ENCODE peak calls at places on chromosomes 4 and X, in ten cellular contexts. N is transverse colon, X is PC-3, G is RWPE1, C is left lung, Z is testis, F is astrocyte of the spinal cord, B is uterus, V is lower lobe of right lung, A is SK-N-SH. M is an unnamed sample.

GRCh38 chr4:177051473-177052060 is 258.1 kb upstream of the NEIL3 start:
- DNase-seq in N (peak), X (peak), G (no peak), C (no peak), Z (peak), F (peak), B (no peak), V (no peak), A (peak), M (no peak)

GRCh38 chrX:104343408-104344129 is 88.8 kb upstream of the ESX1 start:
- DNase-seq in N (peak), X (peak), G (peak), C (no peak), Z (peak), F (peak), B (peak), V (no peak), A (peak), M (no peak)

GRCh38 chr4:122588453-122589238 is 32.2 kb downstream of the IL21 start:
- DNase-seq in N (no peak), X (peak), G (no peak), C (no peak), Z (no peak), F (peak), B (no peak), V (no peak), A (no peak), M (no peak)

GRCh38 chr4:41939016-41939623 is 3.9 kb downstream of the TMEM33 start:
- DNase-seq in N (no peak), X (peak), G (peak), C (no peak), Z (no peak), F (no peak), B (no peak), V (no peak), A (no peak), M (no peak)

GRCh38 chr4:4302416-4302815 is 12.4 kb downstream of the ZBTB49 start:
- DNase-seq in N (no peak), X (no peak), G (no peak), C (no peak), Z (no peak), F (no peak), B (no peak), V (no peak), A (no peak), M (peak)

GRCh38 chrX:130024127-130024526 is 41.7 kb downstream of the BCORL1 start:
- DNase-seq in N (peak), X (peak), G (peak), C (peak), Z (peak), F (peak), B (peak), V (peak), A (peak), M (peak)

GRCh38 chr4:127685292-127685691 is 44.9 kb upstream of the SLC25A31 start:
- DNase-seq in N (no peak), X (peak), G (no peak), C (no peak), Z (no peak), F (peak), B (no peak), V (no peak), A (no peak), M (no peak)

GRCh38 chrX:39475372-39475771 is 622.4 kb downstream of the BCOR start:
- DNase-seq in N (no peak), X (no peak), G (no peak), C (no peak), Z (no peak), F (no peak), B (no peak), V (no peak), A (no peak), M (no peak)

GRCh38 chrX:74431807-74432206 is 10.5 kb downstream of the SLC16A2 start:
- DNase-seq in N (no peak), X (no peak), G (no peak), C (no peak), Z (no peak), F (no peak), B (no peak), V (no peak), A (no peak), M (no peak)

GRCh38 chr4:9765091-9765490 is 16.3 kb upstream of the DRD5 start:
- DNase-seq in N (peak), X (peak), G (no peak), C (no peak), Z (peak), F (no peak), B (no peak), V (no peak), A (peak), M (no peak)

GRCh38 chr4:14863420-14864364 is 138.6 kb upstream of the CPEB2 start:
- DNase-seq in N (no peak), X (no peak), G (no peak), C (no peak), Z (no peak), F (no peak), B (no peak), V (no peak), A (no peak), M (no peak)

GRCh38 chr4:11130195-11130975 is 298.3 kb downstream of the HS3ST1 start:
- DNase-seq in N (no peak), X (peak), G (peak), C (no peak), Z (no peak), F (peak), B (no peak), V (no peak), A (no peak), M (no peak)

GRCh38 chrX:138745215-138745614 is 33.7 kb upstream of the FGF13 start:
- DNase-seq in N (no peak), X (peak), G (peak), C (no peak), Z (peak), F (peak), B (peak), V (no peak), A (peak), M (no peak)

GRCh38 chrX:110037181-110037580 is 34.3 kb downstream of the TMEM164 start:
- DNase-seq in N (no peak), X (peak), G (peak), C (no peak), Z (no peak), F (no peak), B (no peak), V (no peak), A (no peak), M (no peak)

GRCh38 chr4:169420291-169420690 is 149.5 kb upstream of the SH3RF1 start:
- DNase-seq in N (no peak), X (no peak), G (no peak), C (no peak), Z (no peak), F (no peak), B (no peak), V (no peak), A (no peak), M (no peak)

GRCh38 chr4:159363376-159363775 is 260.5 kb downstream of the RAPGEF2 start:
- DNase-seq in N (no peak), X (no peak), G (no peak), C (no peak), Z (no peak), F (peak), B (no peak), V (no peak), A (no peak), M (no peak)

GRCh38 chrX:50903387-50904027 is 7.0 kb upstream of the BMP15 start:
- DNase-seq in N (no peak), X (peak), G (peak), C (no peak), Z (peak), F (peak), B (no peak), V (no peak), A (peak), M (no peak)

GRCh38 chr4:82240410-82240809 is 133.4 kb downstream of the HNRNPD start:
- DNase-seq in N (no peak), X (no peak), G (no peak), C (no peak), Z (no peak), F (no peak), B (no peak), V (no peak), A (no peak), M (no peak)

GRCh38 chr4:180456928-180457327 is 1786.3 kb upstream of the TENM3 start:
- DNase-seq in N (no peak), X (peak), G (no peak), C (no peak), Z (no peak), F (no peak), B (no peak), V (no peak), A (no peak), M (no peak)

GRCh38 chr4:94068712-94069111 is 139.0 kb upstream of the SMARCAD1 start:
- DNase-seq in N (no peak), X (no peak), G (no peak), C (no peak), Z (no peak), F (peak), B (no peak), V (no peak), A (no peak), M (no peak)

GRCh38 chr4:105613326-105613725 is 60.9 kb downstream of the ARHGEF38 start:
- DNase-seq in N (no peak), X (peak), G (no peak), C (no peak), Z (no peak), F (no peak), B (no peak), V (no peak), A (no peak), M (no peak)

GRCh38 chr4:185068837-185069236 is 50.5 kb downstream of the HELT start:
- DNase-seq in N (no peak), X (no peak), G (no peak), C (no peak), Z (no peak), F (no peak), B (no peak), V (no peak), A (no peak), M (no peak)

GRCh38 chrX:42824541-42824940 is 46.6 kb upstream of the PPP1R2C start:
- DNase-seq in N (no peak), X (no peak), G (no peak), C (no peak), Z (no peak), F (no peak), B (no peak), V (no peak), A (no peak), M (no peak)

GRCh38 chr4:135434936-135435335 is 1233.3 kb upstream of the PABPC4L start:
- DNase-seq in N (no peak), X (peak), G (peak), C (no peak), Z (no peak), F (no peak), B (no peak), V (no peak), A (no peak), M (no peak)

GRCh38 chr4:88672987-88673386 is 24.6 kb downstream of the NAP1L5 start:
- DNase-seq in N (no peak), X (peak), G (no peak), C (no peak), Z (peak), F (peak), B (no peak), V (no peak), A (peak), M (no peak)

GRCh38 chr4:120754590-120754989 is 167.9 kb downstream of the PRDM5 start:
- DNase-seq in N (no peak), X (no peak), G (no peak), C (no peak), Z (no peak), F (no peak), B (no peak), V (no peak), A (no peak), M (no peak)

DNA sequence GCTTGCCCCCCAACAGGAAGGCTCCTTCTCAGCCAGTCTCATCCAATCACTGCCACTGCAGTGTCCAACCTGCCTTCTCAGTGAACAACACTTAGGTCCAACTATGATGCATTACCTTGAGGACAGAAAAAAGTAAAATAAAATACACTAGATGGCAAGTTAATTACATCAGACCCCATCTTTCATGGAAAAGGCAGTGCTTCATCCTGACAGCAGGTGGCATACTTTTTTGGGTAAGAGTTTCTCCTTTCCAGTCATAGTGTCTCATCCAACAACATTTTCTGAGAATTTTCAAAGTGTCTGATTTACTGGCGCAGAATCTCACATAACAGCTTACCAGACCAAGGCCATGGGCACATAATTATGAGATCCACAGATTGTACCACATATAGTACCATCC is 1742.8 kb downstream of the PCDH7 start:
- DNase-seq in N (no peak), X (peak), G (peak), C (no peak), Z (peak), F (peak), B (no peak), V (no peak), A (no peak), M (no peak)
- TF ChIP-seq CTCF in N (peak), X (peak), G (peak), C (peak), Z (peak), F (peak), B (no peak), V (peak), A (peak), M (peak)

DNA sequence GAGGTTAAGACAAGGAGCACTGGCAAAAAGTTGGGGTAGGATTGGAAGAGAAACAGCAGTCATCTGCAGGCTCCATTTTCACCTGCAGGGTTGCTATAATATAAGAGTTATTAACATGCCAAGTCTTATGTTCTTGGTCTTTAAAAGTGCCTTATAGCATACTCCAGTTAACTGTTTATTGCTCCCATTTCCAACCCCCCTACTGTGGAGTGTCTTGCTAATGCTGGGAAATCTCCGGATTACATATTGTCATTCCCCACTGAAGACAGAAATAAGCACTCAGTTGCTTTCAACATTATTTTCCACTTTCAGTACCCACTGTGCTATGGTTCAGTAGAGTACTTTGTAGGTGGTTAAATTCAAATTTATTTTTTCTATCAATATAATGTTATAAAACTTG is 1014.3 kb downstream of the RPA4 start:
- DNase-seq in N (no peak), X (no peak), G (no peak), C (no peak), Z (no peak), F (no peak), B (no peak), V (no peak), A (no peak), M (no peak)
- TF ChIP-seq CTCF in N (no peak), X (no peak), G (no peak), C (no peak), Z (no peak), F (no peak), B (no peak), V (no peak), A (no peak), M (no peak)

DNA sequence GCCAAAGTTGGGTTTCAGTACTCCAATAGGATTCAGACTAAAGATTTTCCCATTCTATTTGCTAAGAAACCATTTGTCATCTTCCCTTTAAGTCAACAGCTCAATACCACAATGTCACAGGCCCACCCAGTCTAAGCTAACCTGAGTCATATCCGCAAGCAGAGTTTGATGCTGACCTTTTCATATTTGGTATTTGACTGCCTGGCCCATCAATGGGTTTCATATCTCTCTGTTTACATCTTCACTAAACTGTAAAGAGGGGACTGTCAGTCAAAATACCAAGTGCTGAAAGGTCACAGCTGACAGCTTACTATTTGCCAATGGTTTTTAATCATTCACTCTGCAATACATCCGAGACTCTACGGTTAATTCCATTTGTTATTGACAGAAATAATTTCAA is 707.5 kb upstream of the ACTRT1 start:
- DNase-seq in N (no peak), X (peak), G (no peak), C (no peak), Z (no peak), F (no peak), B (no peak), V (no peak), A (no peak), M (no peak)
- TF ChIP-seq CTCF in N (no peak), X (no peak), G (no peak), C (no peak), Z (no peak), F (no peak), B (no peak), V (no peak), A (no peak), M (no peak)

DNA sequence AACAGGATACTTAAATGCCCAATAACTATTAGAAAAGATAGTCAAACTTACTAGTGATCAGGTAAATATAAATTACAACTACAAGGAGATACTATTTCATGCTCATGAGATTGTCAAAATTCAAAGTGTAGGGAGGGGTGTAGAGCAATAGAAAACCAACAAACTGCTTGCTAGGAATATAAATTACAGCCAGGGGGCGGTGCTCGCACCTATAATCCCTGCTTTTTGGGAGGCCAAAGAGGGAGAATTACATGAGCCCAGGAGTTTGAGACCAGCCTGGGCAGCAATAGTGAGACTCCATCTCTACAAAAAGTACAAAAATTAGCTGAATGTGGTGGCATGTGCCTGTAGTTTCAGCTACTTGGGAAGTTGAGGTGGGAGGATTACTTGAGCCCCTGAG is 556.5 kb upstream of the NR3C2 start:
- DNase-seq in N (no peak), X (peak), G (no peak), C (no peak), Z (no peak), F (peak), B (no peak), V (no peak), A (peak), M (no peak)
- TF ChIP-seq CTCF in N (no peak), X (peak), G (no peak), C (no peak), Z (no peak), F (peak), B (no peak), V (no peak), A (peak), M (no peak)

DNA sequence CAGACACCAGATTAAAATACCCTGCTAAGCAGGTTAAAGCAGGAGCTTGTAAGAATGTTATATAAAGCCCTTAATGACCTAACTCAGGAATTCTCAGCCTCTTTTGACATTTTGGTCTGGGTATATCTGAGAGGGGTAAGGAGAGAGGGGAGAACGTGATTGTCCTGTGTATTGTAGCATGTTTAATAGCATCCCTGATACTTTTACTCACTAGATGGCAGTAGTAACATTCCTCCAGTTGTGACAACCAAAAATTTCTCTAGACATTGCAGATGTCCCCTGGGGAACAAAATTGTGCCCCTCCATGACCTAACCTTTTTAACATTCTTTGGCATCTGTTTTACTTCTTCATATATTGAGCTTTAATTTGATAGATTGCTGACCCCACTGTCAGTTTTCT is 17.9 kb downstream of the SMARCA5 start:
- DNase-seq in N (no peak), X (peak), G (no peak), C (no peak), Z (no peak), F (peak), B (no peak), V (no peak), A (peak), M (no peak)
- TF ChIP-seq CTCF in N (no peak), X (peak), G (peak), C (no peak), Z (no peak), F (peak), B (no peak), V (peak), A (peak), M (no peak)

GRCh38 chr4:16752150-16752549 is 146.3 kb downstream of the LDB2 start:
- DNase-seq in N (no peak), X (peak), G (no peak), C (no peak), Z (no peak), F (peak), B (no peak), V (no peak), A (no peak), M (no peak)
- TF ChIP-seq CTCF in N (no peak), X (peak), G (no peak), C (no peak), Z (no peak), F (peak), B (peak), V (no peak), A (peak), M (peak)

GRCh38 chr4:153655004-153655541 is 29.0 kb upstream of the TLR2 start:
- DNase-seq in N (no peak), X (no peak), G (no peak), C (no peak), Z (no peak), F (no peak), B (no peak), V (no peak), A (no peak), M (no peak)

GRCh38 chr4:153649572-153649991 is 34.5 kb upstream of the TLR2 start:
- DNase-seq in N (no peak), X (peak), G (no peak), C (no peak), Z (no peak), F (peak), B (no peak), V (no peak), A (no peak), M (no peak)

GRCh38 chr4:153647975-153648374 is 36.1 kb upstream of the TLR2 start:
- DNase-seq in N (no peak), X (no peak), G (no peak), C (no peak), Z (no peak), F (no peak), B (no peak), V (no peak), A (no peak), M (no peak)

GRCh38 chr4:153651961-153652784 is 31.9 kb upstream of the TLR2 start:
- DNase-seq in N (no peak), X (peak), G (peak), C (no peak), Z (peak), F (peak), B (no peak), V (no peak), A (no peak), M (no peak)

DNA sequence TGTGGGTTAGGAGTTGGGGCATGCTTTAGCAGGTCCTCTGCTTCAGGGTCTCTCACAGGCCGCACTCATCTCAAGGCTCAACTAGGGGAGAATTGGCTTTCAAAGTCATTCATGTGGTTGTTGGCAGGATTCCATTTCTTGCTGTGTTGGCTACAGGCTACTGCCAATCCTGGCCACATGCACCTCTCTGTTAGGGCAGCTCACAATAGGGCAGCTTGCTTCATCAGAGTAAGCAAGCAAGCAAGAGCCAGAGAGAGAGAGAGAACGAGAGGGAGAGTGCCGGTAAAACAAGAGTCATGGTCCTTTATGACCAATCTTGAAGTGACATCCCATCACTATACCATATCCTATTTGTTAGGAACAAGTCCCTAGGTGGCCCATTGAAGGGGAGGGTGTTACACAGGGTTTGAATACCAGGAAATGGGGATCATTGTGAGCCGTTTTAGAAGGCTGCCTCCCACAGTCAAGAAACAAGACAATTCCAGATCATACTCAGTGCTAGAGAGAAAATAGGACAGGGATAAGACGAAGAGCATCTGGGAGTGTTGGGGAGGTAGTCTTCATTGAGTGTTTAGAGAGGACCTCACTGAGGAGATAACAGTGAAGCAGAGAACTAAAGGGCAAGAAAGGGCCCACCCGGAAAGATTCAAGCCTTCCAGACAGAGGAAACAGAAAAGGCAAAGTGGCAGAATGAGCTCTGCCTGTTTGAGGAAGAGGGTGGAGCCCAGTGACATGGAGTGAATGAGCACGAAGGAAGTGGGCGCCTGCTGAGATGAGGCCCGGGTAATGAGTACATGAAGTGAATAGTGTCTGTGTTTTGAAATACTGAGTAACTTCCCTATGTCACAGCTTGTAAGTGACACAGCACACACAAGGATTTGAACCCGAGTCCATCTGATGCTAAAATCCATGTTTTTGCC is 32.8 kb upstream of the TLR2 start:
- DNase-seq in N (peak), X (peak), G (no peak), C (peak), Z (peak), F (peak), B (no peak), V (peak), A (no peak), M (peak)
- TF ChIP-seq CTCF in N (no peak), X (no peak), G (no peak), C (no peak), Z (no peak), F (no peak), B (no peak), V (no peak), A (no peak), M (no peak)

M was measured in right atrium auricular region.